ENCODE peak calls at places on chromosomes 6 and 20, in eight cellular contexts. P is astrocyte, V is fibroblast of lung, E is IMR-90, B is mammary epithelial cell, U is H9, Z is neuronal stem cell, J is A549. O is an unnamed sample.

GRCh38 chr20:36848078-36848660 is 27.8 kb upstream of the TLDC2 start:
- DNase-seq in J (peak), V (peak), U (no peak), P (peak), Z (no peak), B (no peak), E (peak), O (peak)

GRCh38 chr6:169109381-169109780 is 144.3 kb downstream of the THBS2 start:
- DNase-seq in E (no peak), B (no peak), J (no peak), P (no peak), Z (no peak), V (no peak), U (no peak), O (no peak)

GRCh38 chr6:138204792-138205384 is 13.4 kb downstream of the PBOV1 start:
- DNase-seq in V (no peak), U (no peak), P (no peak), Z (no peak), E (no peak), J (no peak), B (no peak), O (no peak)

GRCh38 chr6:122033564-122034181 is 365.8 kb upstream of the HSF2 start:
- DNase-seq in E (peak), J (peak), Z (peak), V (peak), P (peak), B (peak), U (peak), O (peak)

GRCh38 chr20:46062151-46062550 is 27.6 kb downstream of the NCOA5 start:
- DNase-seq in U (no peak), V (no peak), Z (no peak), E (no peak), B (no peak), P (no peak), J (no peak), O (no peak)

GRCh38 chr6:38495922-38496635 is 143.7 kb downstream of the BTBD9 start:
- DNase-seq in J (no peak), B (no peak), E (no peak), U (no peak), Z (no peak), P (no peak), V (no peak), O (peak)

GRCh38 chr6:157182503-157183254 is 140.6 kb downstream of the TMEM242 start:
- DNase-seq in B (no peak), Z (no peak), J (no peak), U (no peak), P (no peak), V (no peak), E (no peak), O (no peak)

GRCh38 chr6:88287696-88288095 is 121.5 kb upstream of the CNR1 start:
- DNase-seq in V (no peak), U (no peak), J (no peak), Z (no peak), B (no peak), E (no peak), P (no peak), O (no peak)

GRCh38 chr20:49775229-49775693 is 37.4 kb upstream of the SLC9A8 start:
- DNase-seq in E (peak), J (peak), P (peak), B (peak), U (peak), Z (peak), V (peak), O (peak)

GRCh38 chr6:89242574-89243330 is 25.6 kb upstream of the GABRR1 start:
- DNase-seq in P (peak), E (peak), Z (no peak), J (peak), B (peak), V (peak), U (peak), O (peak)

GRCh38 chr6:122696853-122697252 is 82.7 kb upstream of the FABP7 start:
- DNase-seq in U (no peak), B (peak), J (peak), P (peak), Z (no peak), V (peak), E (peak), O (peak)

GRCh38 chr20:44736170-44737021 is 9.3 kb upstream of the KCNK15 start:
- DNase-seq in U (peak), E (peak), P (peak), J (peak), B (peak), V (peak), Z (peak), O (peak)

GRCh38 chr20:57941121-57941522 is 231.3 kb upstream of the PMEPA1 start:
- DNase-seq in U (no peak), J (no peak), B (no peak), V (no peak), Z (no peak), P (no peak), E (no peak), O (no peak)

GRCh38 chr20:5433352-5433751 is 116.6 kb upstream of the PROKR2 start:
- DNase-seq in B (no peak), J (no peak), V (no peak), E (no peak), U (no peak), Z (no peak), P (no peak), O (no peak)

GRCh38 chr6:106927531-106928398 is 46.8 kb downstream of the CD24 start:
- DNase-seq in B (peak), E (peak), V (peak), Z (peak), J (peak), U (peak), P (peak), O (peak)

GRCh38 chr6:43871933-43872332 is 101.9 kb downstream of the VEGFA start:
- DNase-seq in P (no peak), E (no peak), V (no peak), B (no peak), Z (no peak), U (no peak), J (no peak), O (peak)

GRCh38 chr6:46288863-46289262 is 118.1 kb upstream of the ENPP5 start:
- DNase-seq in E (no peak), P (no peak), V (no peak), B (no peak), J (no peak), U (no peak), Z (no peak), O (no peak)

GRCh38 chr6:20698675-20699074 is 164.4 kb downstream of the CDKAL1 start:
- DNase-seq in B (no peak), U (no peak), E (no peak), Z (no peak), P (no peak), V (no peak), J (no peak), O (no peak)

GRCh38 chr6:48109902-48110301 is 1.1 kb downstream of the PTCHD4 start:
- DNase-seq in E (no peak), U (no peak), J (no peak), P (peak), B (peak), V (peak), Z (no peak), O (no peak)

GRCh38 chr6:108731229-108731565 is 117.0 kb upstream of the ARMC2 start:
- DNase-seq in P (no peak), B (no peak), Z (no peak), V (no peak), U (no peak), E (no peak), J (no peak), O (no peak)

GRCh38 chr6:168526841-168527281 is 85.9 kb downstream of the SMOC2 start:
- DNase-seq in J (no peak), P (no peak), Z (no peak), U (no peak), E (no peak), V (peak), B (no peak), O (no peak)

GRCh38 chr6:111566873-111567517 is 38.7 kb downstream of the TRAF3IP2 start:
- DNase-seq in E (no peak), Z (no peak), V (peak), U (no peak), J (no peak), B (peak), P (peak), O (no peak)

GRCh38 chr6:152635949-152636674 is 1.1 kb downstream of the SYNE1 start:
- DNase-seq in B (no peak), E (peak), V (peak), J (no peak), P (peak), U (peak), Z (peak), O (peak)

GRCh38 chr6:152632383-152632782 is 4.8 kb downstream of the SYNE1 start:
- DNase-seq in J (no peak), V (no peak), Z (no peak), B (no peak), U (no peak), E (no peak), P (no peak), O (no peak)

GRCh38 chr6:152637422-152638047 is 373 bp upstream of the SYNE1 start:
- DNase-seq in P (peak), V (peak), B (no peak), U (no peak), J (peak), E (peak), Z (no peak), O (peak)

GRCh38 chr6:152634773-152635172 is 2.4 kb downstream of the SYNE1 start:
- DNase-seq in J (no peak), B (no peak), Z (no peak), V (no peak), E (no peak), P (no peak), U (no peak), O (no peak)

GRCh38 chr6:152636675-152637421 is at the start of gene SYNE1:
- DNase-seq in Z (peak), E (peak), P (peak), B (no peak), V (peak), U (peak), J (peak), O (peak)
- H3K27ac ChIP-seq in Z (no peak), E (peak), P (no peak), B (no peak), V (peak), U (no peak), J (peak), O (peak)

GRCh38 chr20:54170026-54170471 is 3.7 kb downstream of the CYP24A1 start:
- DNase-seq in U (no peak), V (no peak), E (no peak), Z (no peak), P (no peak), B (no peak), J (peak), O (no peak)
- H3K4me2 ChIP-seq in U (no peak), V (no peak), E (no peak), Z (no peak), P (peak), B (no peak), J (peak), O (no peak)

GRCh38 chr20:32336918-32337347 is 21.2 kb upstream of the ASXL1 start:
- DNase-seq in E (peak), U (no peak), Z (no peak), B (no peak), V (peak), J (peak), P (no peak), O (peak)
- H3K27ac ChIP-seq in E (no peak), U (no peak), Z (no peak), B (no peak), V (no peak), J (no peak), P (no peak), O (no peak)

GRCh38 chr20:64244281-64244805 is 11.2 kb upstream of the PCMTD2 start:
- DNase-seq in E (no peak), J (no peak), V (no peak), Z (no peak), B (no peak), U (peak), P (no peak), O (peak)
- H3K4me2 ChIP-seq in E (no peak), J (no peak), V (no peak), Z (no peak), B (no peak), U (no peak), P (no peak), O (no peak)

DNA sequence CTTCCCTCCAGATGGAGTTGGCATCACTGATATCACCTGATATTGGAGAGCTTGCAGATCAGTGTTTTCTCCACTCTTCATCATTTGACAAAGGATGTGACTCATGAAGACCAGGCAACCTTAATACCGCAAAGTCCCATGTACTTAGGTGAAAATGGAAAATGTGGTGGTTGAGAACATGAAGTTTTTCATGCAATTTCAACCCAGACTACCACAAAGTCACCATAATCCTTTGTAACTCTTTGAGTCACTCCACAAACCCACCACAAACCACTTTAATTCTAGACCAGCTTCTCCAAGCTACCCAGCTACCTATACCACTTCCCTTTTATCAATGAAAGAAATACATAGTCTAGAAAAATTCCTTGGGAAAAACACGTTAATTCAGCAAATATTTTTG is 7.1 kb downstream of the NHLRC1 start:
- DNase-seq in V (peak), P (peak), J (no peak), U (no peak), B (peak), E (no peak), Z (no peak), O (no peak)
- H3K27ac ChIP-seq in V (no peak), P (no peak), J (no peak), U (no peak), B (no peak), E (no peak), Z (no peak), O (no peak)

DNA sequence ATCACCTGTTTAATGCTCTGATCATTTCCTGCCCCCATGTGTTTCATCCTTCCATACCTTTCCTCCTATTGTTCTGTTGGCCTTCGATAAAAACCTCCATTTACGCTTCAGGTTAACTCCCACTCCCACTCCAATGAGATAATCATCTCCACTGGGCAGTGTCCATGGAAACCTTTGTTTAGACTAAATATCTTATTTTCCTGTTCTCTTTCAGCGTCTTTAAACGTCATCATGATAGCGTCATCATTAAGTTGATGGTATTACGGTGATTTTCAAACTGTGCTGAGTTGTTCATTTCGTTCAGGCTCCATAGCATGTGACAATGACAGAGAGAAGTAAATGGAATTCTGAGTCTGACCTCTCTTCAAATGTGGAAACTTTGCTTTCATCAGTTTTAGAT is 970.5 kb upstream of the SLC35B3 start:
- DNase-seq in Z (no peak), U (no peak), V (peak), J (no peak), E (no peak), P (peak), B (no peak), O (no peak)
- H3K4me2 ChIP-seq in Z (no peak), U (no peak), V (no peak), J (peak), E (no peak), P (peak), B (peak), O (no peak)

O was measured in osteoblast.